ENCODE peak calls at places on chromosome 21, in eight cellular contexts. Y is GM12878, I is K562, X is SK-N-SH, J is endothelial cell of umbilical vein, R is HCT116, V is H1, Q is HepG2. A is an unnamed sample.

GRCh38 chr21:15309022-15309590 is 244.3 kb upstream of the NRIP1 start:
- DNase-seq in Y (no peak), I (no peak), X (no peak), J (no peak), R (no peak), V (no peak), Q (no peak), A (no peak)

GRCh38 chr21:23890652-23891051 is 1716.6 kb downstream of the MRPL39 start:
- DNase-seq in Y (no peak), I (no peak), X (no peak), J (no peak), R (no peak), V (no peak), Q (no peak), A (no peak)

GRCh38 chr21:39685236-39685635 is 59.7 kb upstream of the IGSF5 start:
- DNase-seq in Y (no peak), I (no peak), X (no peak), J (no peak), R (no peak), V (no peak), Q (no peak), A (no peak)

GRCh38 chr21:25564349-25564948 is 42.8 kb downstream of the MRPL39 start:
- DNase-seq in Y (no peak), I (no peak), X (no peak), J (no peak), R (no peak), V (no peak), Q (no peak), A (no peak)

GRCh38 chr21:41374867-41375533 is 13.2 kb downstream of the MX2 start:
- DNase-seq in Y (no peak), I (no peak), X (no peak), J (no peak), R (no peak), V (no peak), Q (no peak), A (no peak)

GRCh38 chr21:39153373-39153772 is 29.9 kb downstream of the PSMG1 start:
- DNase-seq in Y (no peak), I (peak; percentile 76), X (peak; percentile 44), J (no peak), R (no peak), V (no peak), Q (no peak), A (no peak)

GRCh38 chr21:33762798-33763572 is 120.7 kb downstream of the ITSN1 start:
- DNase-seq in Y (no peak), I (no peak), X (no peak), J (peak; percentile 46), R (no peak), V (no peak), Q (no peak), A (no peak)

GRCh38 chr21:33993286-33994231 is 78.0 kb upstream of the ATP5PO start:
- DNase-seq in Y (no peak), I (no peak), X (no peak), J (peak; percentile 45), R (no peak), V (no peak), Q (no peak), A (no peak)

GRCh38 chr21:41168391-41169257 is 664 bp downstream of the BACE2 start:
- DNase-seq in Y (no peak), I (no peak), X (peak; percentile 27), J (peak; percentile 41), R (no peak), V (no peak), Q (no peak), A (no peak)

GRCh38 chr21:17693801-17694200 is 81.1 kb upstream of the BTG3 start:
- DNase-seq in Y (no peak), I (no peak), X (no peak), J (no peak), R (no peak), V (no peak), Q (no peak), A (no peak)

GRCh38 chr21:17688912-17689874 is 76.5 kb upstream of the BTG3 start:
- DNase-seq in Y (no peak), I (peak; percentile 23), X (no peak), J (no peak), R (peak; percentile 4), V (no peak), Q (peak; percentile 33), A (peak; percentile 22)

GRCh38 chr21:17690078-17690494 is 77.4 kb upstream of the BTG3 start:
- DNase-seq in Y (no peak), I (no peak), X (no peak), J (no peak), R (no peak), V (no peak), Q (no peak), A (no peak)
- H3K27ac ChIP-seq in Y (no peak overlapping the region), I (peak overlapping the region; percentile 64), X (no peak overlapping the region), J (no peak overlapping the region), R (no peak overlapping the region), V (no peak overlapping the region), Q (no peak overlapping the region), A (no peak overlapping the region)

GRCh38 chr21:45887121-45887611 is 94.4 kb upstream of the COL6A1 start:
- DNase-seq in Y (no peak), I (no peak), X (peak; percentile 85), J (no peak), R (no peak), V (no peak), Q (no peak), A (no peak)

GRCh38 chr21:45887788-45888187 is 93.8 kb upstream of the COL6A1 start:
- DNase-seq in Y (no peak), I (no peak), X (peak; percentile 84), J (no peak), R (no peak), V (no peak), Q (no peak), A (no peak)

GRCh38 chr21:45888361-45889009 is 93.1 kb upstream of the COL6A1 start:
- DNase-seq in Y (no peak), I (no peak), X (no peak), J (no peak), R (no peak), V (no peak), Q (no peak), A (no peak)

GRCh38 chr21:45885597-45885929 is 96.0 kb upstream of the COL6A1 start:
- DNase-seq in Y (no peak), I (no peak), X (no peak), J (no peak), R (no peak), V (no peak), Q (no peak), A (no peak)

DNA sequence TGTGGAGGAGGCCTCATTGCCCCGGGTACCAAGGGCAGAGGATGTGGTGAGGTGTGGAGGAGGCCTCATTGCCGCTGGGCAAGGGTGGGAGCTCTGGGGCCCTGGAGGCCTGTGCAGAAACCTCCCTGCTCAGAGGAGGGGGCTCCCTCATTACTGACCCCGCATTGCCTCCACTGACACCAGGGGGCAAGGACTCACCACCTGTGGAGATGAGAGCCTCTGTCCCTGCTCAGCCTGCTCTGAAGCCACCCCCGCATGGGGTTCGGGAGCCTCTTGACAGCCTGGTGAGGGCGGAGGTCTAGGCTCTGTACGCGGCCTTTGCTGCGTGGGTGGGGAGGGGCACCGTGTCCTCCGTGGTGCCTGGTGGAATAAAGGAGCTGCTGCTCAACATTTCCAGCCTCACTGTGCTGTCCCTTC is 95.0 kb upstream of the COL6A1 start:
- DNase-seq in Y (no peak), I (no peak), X (no peak), J (no peak), R (no peak), V (no peak), Q (no peak), A (no peak)
- H3K9ac ChIP-seq in Y (no peak overlapping the region), I (no peak overlapping the region), X (no peak overlapping the region), J (no peak overlapping the region), R (no peak overlapping the region), V (no peak overlapping the region), Q (no peak overlapping the region), A (no peak overlapping the region)

GRCh38 chr21:42414553-42414927 is 10.8 kb downstream of the UBASH3A start:
- DNase-seq in Y (no peak), I (no peak), X (no peak), J (no peak), R (no peak), V (no peak), Q (no peak), A (no peak)
- TF ChIP-seq POLR2AphosphoS5 in Y (no peak), I (no peak), X (no peak), J (no peak), R (no peak), V (no peak), Q (no peak), A (no peak)

GRCh38 chr21:45306453-45306831 is 18.7 kb upstream of the POFUT2 start:
- DNase-seq in Y (no peak), I (no peak), X (no peak), J (no peak), R (no peak), V (no peak), Q (no peak), A (no peak)

GRCh38 chr21:45306832-45307571 is 19.3 kb upstream of the POFUT2 start:
- DNase-seq in Y (no peak), I (peak; percentile 75), X (no peak), J (no peak), R (no peak), V (no peak), Q (peak; percentile 75), A (no peak)

GRCh38 chr21:45309541-45310381 is 22.1 kb upstream of the POFUT2 start:
- DNase-seq in Y (no peak), I (no peak), X (no peak), J (peak; percentile 83), R (no peak), V (no peak), Q (no peak), A (no peak)

GRCh38 chr21:45309069-45309521 is 21.4 kb upstream of the POFUT2 start:
- DNase-seq in Y (no peak), I (peak; percentile 82), X (peak; percentile 82), J (peak; percentile 89), R (no peak), V (peak; percentile 39), Q (peak; percentile 69), A (no peak)

DNA sequence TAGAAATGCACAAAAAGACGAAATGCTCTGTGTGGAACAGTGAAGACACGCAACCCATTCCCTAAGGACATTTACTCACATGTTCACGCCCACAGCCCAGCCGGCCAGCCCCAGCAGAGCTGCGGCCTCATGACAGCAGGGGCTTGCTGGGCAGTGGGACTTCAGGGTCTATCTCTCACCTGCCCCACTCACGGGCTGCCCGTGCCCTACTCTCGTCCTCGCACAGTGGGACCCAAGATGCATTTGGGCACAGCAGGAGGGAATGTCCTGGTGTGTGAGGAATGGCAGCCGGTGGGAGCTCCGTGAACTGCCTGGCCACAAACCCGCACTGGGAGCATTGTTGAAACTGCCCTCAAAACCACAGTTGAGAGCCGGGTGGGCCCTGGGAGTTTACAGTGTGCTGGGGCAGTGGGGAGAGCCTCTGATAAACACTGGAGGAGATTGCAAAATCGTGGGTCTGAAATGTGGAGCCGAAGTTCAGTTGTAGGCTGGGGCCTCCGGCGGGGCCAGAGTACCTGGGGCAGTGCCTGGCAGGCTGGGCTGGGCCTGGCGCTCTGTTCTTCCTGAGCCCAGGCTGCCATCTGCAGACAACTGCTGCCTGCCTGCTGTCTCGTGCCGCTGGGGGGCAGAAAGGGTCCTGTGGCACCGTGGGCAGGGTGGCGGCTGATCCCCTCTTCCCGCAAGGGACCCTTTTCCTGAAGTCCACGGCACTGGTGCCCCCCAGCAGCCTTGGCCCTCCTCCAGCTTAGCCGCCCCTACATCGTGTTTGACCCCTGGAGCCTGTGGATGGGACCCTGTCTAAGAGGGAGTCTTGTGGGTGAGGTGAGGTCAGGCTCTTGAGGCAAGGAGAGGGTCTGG is 20.7 kb upstream of the POFUT2 start:
- DNase-seq in Y (no peak), I (no peak), X (no peak), J (no peak), R (no peak), V (no peak), Q (peak; percentile 87), A (no peak)
- H3K27ac ChIP-seq in Y (no peak overlapping the region), I (no peak overlapping the region), X (no peak overlapping the region), J (peak overlapping the region; percentile 84), R (no peak overlapping the region), V (no peak overlapping the region), Q (peak overlapping the region; percentile 91), A (no peak overlapping the region)